ENCODE peak calls at places on chromosomes 7 and 10, in four cellular contexts. O is NCI-H774; D is HCT116; S is stimulated activated CD8-positive, alpha-beta memory T cell treated with anti-CD3 and anti-CD28 coated beads, Interleukin-4, amount 100 ng/mL, for 1 hour. V is an unnamed sample.

GRCh38 chr10:88820990-88821389 is 18.5 kb downstream of the LIPM start:
- DNase-seq in D (no peak), S (no peak), O (no peak), V (no peak)

GRCh38 chr7:6269527-6269926 is 2.9 kb downstream of the CYTH3 start:
- DNase-seq in O (no peak), D (no peak), S (no peak), V (no peak)

GRCh38 chr7:104252409-104253134 is 44.8 kb upstream of the ORC5 start:
- DNase-seq in S (no peak), O (no peak), D (peak), V (no peak)

GRCh38 chr7:95631545-95631944 is 35.2 kb upstream of the PDK4 start:
- DNase-seq in D (no peak), O (no peak), S (no peak), V (no peak)

GRCh38 chr10:130737622-130738021 is 573.9 kb downstream of the TCERG1L start:
- DNase-seq in O (no peak), D (no peak), S (no peak), V (no peak)

GRCh38 chr10:102675151-102675886 is 31.0 kb downstream of the TRIM8 start:
- DNase-seq in S (no peak), D (no peak), O (no peak), V (no peak)

GRCh38 chr10:112564337-112564736 is 117.3 kb downstream of the VTI1A start:
- DNase-seq in D (no peak), O (no peak), S (no peak), V (no peak)

GRCh38 chr7:7731732-7732131 is 13.3 kb upstream of the RPA3 start:
- DNase-seq in S (no peak), D (no peak), O (no peak), V (no peak)

GRCh38 chr7:138299046-138299445 is 161.0 kb upstream of the TRIM24 start:
- DNase-seq in D (no peak), S (no peak), O (no peak), V (no peak)

GRCh38 chr10:96118604-96119450 is 11.3 kb upstream of the ZNF518A start:
- DNase-seq in S (no peak), O (peak), D (peak), V (no peak)

GRCh38 chr10:117001144-117001543 is 3.8 kb downstream of the SHTN1 start:
- DNase-seq in O (no peak), D (no peak), S (no peak), V (no peak)

GRCh38 chr7:65037740-65038678 is 31.5 kb upstream of the ERV3-1 start:
- DNase-seq in D (peak), S (peak), O (peak), V (peak)

GRCh38 chr10:127977368-127978009 is 70.6 kb downstream of the PTPRE start:
- DNase-seq in S (no peak), D (no peak), O (no peak), V (no peak)

GRCh38 chr10:136465-136762 is 1.2 kb downstream of the ZMYND11 start:
- DNase-seq in D (no peak), S (no peak), O (no peak), V (no peak)

GRCh38 chr10:6657669-6658068 is 77.6 kb upstream of the PRKCQ start:
- DNase-seq in S (no peak), O (no peak), D (no peak), V (no peak)

GRCh38 chr10:91796332-91797076 is 1.7 kb upstream of the TNKS2 start:
- DNase-seq in D (no peak), O (no peak), S (peak), V (no peak)

GRCh38 chr7:50756180-50756579 is 26.5 kb downstream of the GRB10 start:
- DNase-seq in D (no peak), O (no peak), S (no peak), V (no peak)

GRCh38 chr10:86837663-86838062 is 81.2 kb downstream of the BMPR1A start:
- DNase-seq in O (no peak), S (no peak), D (no peak), V (no peak)

GRCh38 chr10:4007771-4008170 is 222.8 kb upstream of the KLF6 start:
- DNase-seq in O (no peak), S (no peak), D (no peak), V (no peak)

GRCh38 chr7:45680776-45681175 is 106.6 kb downstream of the ADCY1 start:
- DNase-seq in O (no peak), S (no peak), D (no peak), V (no peak)

GRCh38 chr7:74494076-74494548 is 40.4 kb downstream of the GTF2IRD1 start:
- DNase-seq in O (no peak), S (no peak), D (no peak), V (no peak)

GRCh38 chr7:26675143-26675887 is 189.1 kb downstream of the SKAP2 start:
- DNase-seq in O (no peak), S (no peak), D (no peak), V (no peak)

GRCh38 chr7:26278769-26279168 is 12.9 kb upstream of the SNX10 start:
- DNase-seq in S (no peak), O (no peak), D (peak), V (no peak)

GRCh38 chr7:1346851-1347250 is 112.4 kb downstream of the MICALL2 start:
- DNase-seq in D (no peak), S (no peak), O (no peak), V (no peak)